ENCODE peak calls at places on chromosomes 12 and 14, in five cellular contexts. I is GM12878, B is H1, R is HepG2, J is K562. G is an unnamed sample.

GRCh38 chr14:36580856-36581831 is 1.3 kb downstream of the NKX2-8 start:
- DNase-seq in I (no peak), J (no peak), B (peak; percentile 74), R (no peak), G (peak; percentile 45)

GRCh38 chr14:99395904-99396530 is 84.6 kb downstream of the SETD3 start:
- DNase-seq in B (peak; percentile 33), R (no peak), J (no peak), I (no peak), G (peak; percentile 21)

GRCh38 chr12:57754411-57755193 is at the start of gene MARCHF9:
- DNase-seq in I (no peak), R (no peak), B (peak; percentile 81), J (peak; percentile 86), G (peak; percentile 59)

GRCh38 chr14:68710776-68711175 is 82.1 kb downstream of the ZFP36L1 start:
- DNase-seq in R (no peak), I (no peak), J (no peak), B (no peak), G (no peak)

GRCh38 chr14:33404054-33404453 is 465.4 kb downstream of the NPAS3 start:
- DNase-seq in I (no peak), J (no peak), R (no peak), B (no peak), G (no peak)

GRCh38 chr14:104871656-104872468 is 6.8 kb downstream of the CEP170B start:
- DNase-seq in I (no peak), R (no peak), J (no peak), B (peak; percentile 41), G (no peak)

GRCh38 chr12:40693503-40693863 is 1.2 kb downstream of the CNTN1 start:
- DNase-seq in J (no peak), I (no peak), B (peak; percentile 60), R (no peak), G (peak; percentile 77)

GRCh38 chr12:123713398-123714301 is 1.5 kb downstream of the ATP6V0A2 start:
- DNase-seq in J (no peak), R (peak; percentile 16), I (no peak), B (no peak), G (no peak)

GRCh38 chr14:91963465-91963864 is 16.0 kb upstream of the FBLN5 start:
- DNase-seq in J (no peak), R (no peak), B (no peak), I (no peak), G (no peak)

GRCh38 chr14:78164226-78164853 is 5.8 kb upstream of the NRXN3 start:
- DNase-seq in I (no peak), B (peak; percentile 82), J (peak; percentile 44), R (peak; percentile 15), G (peak; percentile 60)

GRCh38 chr12:95318071-95318545 is 100.5 kb downstream of the VEZT start:
- DNase-seq in B (no peak), I (no peak), J (no peak), R (peak; percentile 98), G (peak; percentile 96)

GRCh38 chr14:51304956-51305355 is 64.9 kb downstream of the TMX1 start:
- DNase-seq in B (no peak), J (no peak), R (no peak), I (no peak), G (peak; percentile 49)

GRCh38 chr14:99507860-99508640 is 26.8 kb downstream of the CCNK start:
- DNase-seq in R (no peak), I (no peak), B (no peak), J (no peak), G (no peak)

GRCh38 chr12:1592444-1593231 is 1.7 kb downstream of the FBXL14 start:
- DNase-seq in B (peak; percentile 72), J (peak; percentile 37), I (no peak), R (no peak), G (no peak)

GRCh38 chr12:108311605-108312004 is 27.5 kb downstream of the CMKLR1 start:
- DNase-seq in B (no peak), R (no peak), I (no peak), J (no peak), G (no peak)

GRCh38 chr12:51621155-51621922 is 30.3 kb downstream of the SCN8A start:
- DNase-seq in R (no peak), B (no peak), I (no peak), J (no peak), G (no peak)
- TF ChIP-seq CEBPB in R (no peak), B (no peak), I (no peak), J (no peak), G (no peak)

DNA sequence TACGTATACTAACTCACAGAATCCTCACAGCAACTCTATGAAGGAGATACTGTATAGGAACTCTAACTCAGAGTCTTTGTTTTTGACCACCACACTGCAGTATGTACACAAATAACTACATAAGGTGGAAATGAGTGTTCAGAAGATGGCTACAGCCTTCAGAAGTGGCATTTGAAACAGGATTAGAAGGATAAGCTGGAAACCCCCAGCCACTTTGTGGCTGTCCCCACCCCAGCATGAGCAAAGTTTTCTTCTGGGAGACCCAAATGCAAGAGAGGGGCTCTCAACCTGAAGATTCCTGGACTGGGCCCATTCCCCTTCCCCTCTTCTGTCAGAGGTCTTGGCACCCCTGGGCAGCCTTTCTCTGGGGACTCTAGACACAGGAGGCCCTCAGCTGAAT is 43.2 kb upstream of the PNMA1 start:
- DNase-seq in R (no peak), J (no peak), I (no peak), B (no peak), G (no peak)
- TF ChIP-seq MAX in R (no peak), J (no peak), I (no peak), B (no peak), G (no peak)

DNA sequence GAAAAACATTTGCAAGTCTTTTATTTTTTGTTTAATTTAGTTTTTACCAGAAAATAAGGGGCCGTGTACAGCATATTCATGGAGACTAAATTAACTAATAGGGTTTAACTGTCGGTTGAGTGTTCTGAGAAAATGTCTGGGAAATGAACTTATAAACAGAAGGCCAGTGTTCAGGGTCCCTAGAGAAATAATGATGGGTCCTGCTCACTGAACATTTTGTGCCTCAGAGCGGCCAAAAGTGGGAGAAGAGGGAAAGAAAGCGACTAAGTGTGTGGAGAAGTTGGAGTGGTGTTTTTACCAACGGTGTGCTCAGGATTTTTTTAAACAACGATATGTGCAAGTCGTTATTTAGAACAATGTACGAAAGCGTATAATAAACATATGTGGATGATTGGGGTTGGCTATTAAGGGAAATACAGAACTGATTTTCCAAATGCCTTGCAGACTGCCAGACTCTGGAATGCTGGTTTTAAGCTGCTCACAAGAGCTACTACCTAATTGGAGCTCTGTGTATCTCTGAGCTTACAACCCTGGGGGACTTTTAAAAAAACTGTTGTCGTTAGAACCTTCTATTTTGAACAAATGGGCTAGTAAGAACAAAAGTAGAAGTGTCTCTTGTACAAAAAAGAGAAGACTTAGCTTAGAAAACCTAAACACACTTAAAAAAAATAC is 166.6 kb downstream of the SLC38A4 start:
- DNase-seq in R (no peak), B (no peak), I (no peak), J (no peak), G (no peak)
- TF ChIP-seq KDM1A in R (no peak), B (no peak), I (no peak), J (no peak), G (no peak)

GRCh38 chr14:42804146-42804545 is 1197.5 kb downstream of the LRFN5 start:
- DNase-seq in I (no peak), R (no peak), B (no peak), J (no peak), G (no peak)

DNA sequence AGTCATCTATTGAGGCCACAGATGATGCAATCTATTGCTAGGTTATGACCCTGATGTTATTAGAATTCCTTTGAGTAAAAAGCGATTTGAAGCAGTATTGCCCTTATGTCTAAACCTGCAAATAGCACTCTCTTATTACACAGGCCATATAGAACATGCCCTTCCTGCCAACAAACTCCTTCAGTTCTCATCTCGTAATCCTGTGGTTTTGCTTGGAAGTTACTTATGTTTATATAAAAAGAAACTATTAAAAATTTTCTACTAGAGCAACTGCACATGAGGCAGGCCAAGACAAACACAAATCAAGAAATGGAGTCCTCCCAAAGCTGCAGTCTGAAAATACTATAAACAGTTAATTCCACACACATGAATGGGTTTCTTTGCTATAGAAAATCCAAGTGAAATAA is 1200.2 kb downstream of the LRFN5 start:
- DNase-seq in I (no peak), R (no peak), B (no peak), J (no peak), G (no peak)
- TF ChIP-seq CEBPB in I (no peak), R (no peak), B (no peak), J (no peak), G (no peak)

DNA sequence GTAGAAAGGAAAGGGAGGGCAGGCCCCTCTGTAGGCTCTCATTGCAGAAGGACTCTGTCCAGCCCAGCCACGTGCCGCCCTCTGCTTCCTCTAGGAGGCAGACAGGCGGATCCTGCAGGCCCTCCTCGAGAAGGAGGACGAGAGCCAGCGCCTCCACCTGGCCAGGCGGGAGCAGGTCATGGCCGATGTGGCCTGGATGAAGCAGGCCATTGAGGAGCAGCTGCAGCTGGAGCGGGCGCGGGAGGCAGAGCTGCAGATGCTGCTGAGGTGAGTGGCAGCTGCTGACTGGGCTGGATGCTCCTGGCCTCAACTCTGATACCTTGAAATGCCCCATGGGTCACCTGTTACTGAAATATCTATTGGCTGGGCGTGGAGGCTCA is 10.9 kb downstream of the TCHP start:
- DNase-seq in J (peak; percentile 76), B (peak; percentile 87), R (peak; percentile 55), I (no peak), G (peak; percentile 81)
- TF ChIP-seq MAX in J (peak; percentile 91), B (peak; percentile 97), R (peak; percentile 82), I (no peak), G (peak; percentile 61)

GRCh38 chr14:38279556-38279955 is 23.7 kb upstream of the CLEC14A start:
- DNase-seq in B (no peak), R (no peak), J (no peak), I (no peak), G (no peak)
- TF ChIP-seq KDM1A in B (no peak), R (no peak), J (no peak), I (no peak), G (no peak)

DNA sequence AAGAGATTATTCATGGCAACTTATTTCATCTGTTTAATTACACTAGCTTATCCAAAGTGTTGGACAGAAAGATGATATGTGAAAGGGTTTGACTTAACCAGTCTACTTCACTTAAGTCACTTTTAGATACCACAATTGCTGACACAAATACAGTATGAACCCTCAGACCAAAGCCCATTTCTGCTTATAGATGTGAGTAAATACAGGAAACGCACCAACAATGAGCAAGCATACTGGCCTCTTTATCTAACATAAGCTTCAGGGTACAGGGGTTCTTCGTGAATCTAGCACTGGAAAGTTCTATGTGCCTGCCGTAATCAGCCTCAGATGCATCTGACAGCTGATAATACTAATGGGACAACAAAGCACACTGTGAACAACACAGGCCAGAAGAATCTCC is 209.6 kb downstream of the MED13L start:
- DNase-seq in I (no peak), R (peak; percentile 26), J (no peak), B (no peak), G (no peak)
- TF ChIP-seq CEBPB in I (no peak), R (no peak), J (no peak), B (no peak), G (no peak)

DNA sequence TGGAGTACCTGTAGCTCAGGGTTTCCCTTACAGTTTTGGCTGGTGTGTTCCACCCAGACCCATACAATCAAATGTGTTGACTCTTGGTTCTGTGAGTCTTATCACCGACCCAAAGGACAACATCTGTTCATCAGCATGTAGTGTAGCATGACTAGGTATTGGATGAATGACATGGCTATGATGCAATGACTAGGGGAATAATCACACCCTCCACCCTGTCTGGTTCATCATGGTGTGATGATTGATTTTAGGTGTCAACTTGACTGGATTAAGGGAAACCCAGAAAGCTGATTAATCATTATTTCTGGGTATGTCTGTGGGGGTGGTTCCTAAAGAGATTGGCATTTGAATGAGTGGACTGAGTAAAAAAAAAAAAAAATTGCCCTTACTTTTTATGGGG is 311.3 kb downstream of the DPF3 start:
- DNase-seq in B (no peak), I (no peak), R (no peak), J (no peak), G (no peak)
- TF ChIP-seq MAX in B (no peak), I (no peak), R (no peak), J (no peak), G (no peak)

G was measured in A549.